ENCODE peak calls at places on chromosomes 16 and 17, in six cellular contexts. Y is neural progenitor cell, H is GM23248, M is PC-9, E is PC-3, S is MM.1S. D is an unnamed sample. For H3F3A, the result is how much of the 10 kb centered on the place peaks cover.

GRCh38 chr17:13197586-13197985 is 179.8 kb upstream of the ELAC2 start:
- DNase-seq in Y (no peak), H (no peak), M (no peak), E (no peak), S (no peak), D (no peak)

GRCh38 chr17:76135810-76136188 is 5.2 kb downstream of the FOXJ1 start:
- DNase-seq in Y (no peak), H (no peak), M (no peak), E (no peak), S (no peak), D (peak)

GRCh38 chr17:29613371-29613837 is 9.3 kb downstream of the CORO6 start:
- DNase-seq in Y (peak), H (peak), M (no peak), E (no peak), S (peak), D (peak)

GRCh38 chr17:48625502-48626201 is 506 bp downstream of the HOXB9 start:
- DNase-seq in Y (peak), H (peak), M (peak), E (peak), S (peak), D (peak)

GRCh38 chr16:50202926-50203624 is 50.0 kb downstream of the TENT4B start:
- DNase-seq in Y (no peak), H (peak), M (peak), E (peak), S (no peak), D (no peak)

GRCh38 chr17:2054262-2054739 is 602 bp upstream of the HIC1 start:
- DNase-seq in Y (no peak), H (peak), M (peak), E (peak), S (no peak), D (peak)

GRCh38 chr17:49574283-49574892 is 1.3 kb upstream of the NXPH3 start:
- DNase-seq in Y (no peak), H (no peak), M (no peak), E (no peak), S (no peak), D (no peak)

GRCh38 chr17:34398990-34399389 is 36.0 kb upstream of the CCL1 start:
- DNase-seq in Y (no peak), H (no peak), M (no peak), E (no peak), S (peak), D (no peak)

GRCh38 chr17:68955181-68955841 is at the start of gene ABCA8:
- DNase-seq in Y (no peak), H (peak), M (no peak), E (no peak), S (no peak), D (no peak)

GRCh38 chr16:57724541-57724940 is 11.0 kb upstream of the KATNB1 start:
- DNase-seq in Y (no peak), H (no peak), M (no peak), E (no peak), S (no peak), D (no peak)

GRCh38 chr16:85276741-85277140 is 164.5 kb upstream of the CIBAR2 start:
- DNase-seq in Y (peak), H (no peak), M (no peak), E (no peak), S (no peak), D (peak)

GRCh38 chr16:25812215-25812614 is 120.5 kb downstream of the HS3ST4 start:
- DNase-seq in Y (no peak), H (no peak), M (no peak), E (no peak), S (no peak), D (no peak)

GRCh38 chr16:75265911-75266701 is 14.7 kb upstream of the BCAR1 start:
- DNase-seq in Y (peak), H (peak), M (peak), E (peak), S (no peak), D (peak)

GRCh38 chr17:14261406-14261805 is 24.7 kb upstream of the CDRT15 start:
- DNase-seq in Y (no peak), H (no peak), M (no peak), E (no peak), S (no peak), D (no peak)

GRCh38 chr17:2406903-2407790 is 6.3 kb upstream of the MNT start:
- DNase-seq in Y (no peak), H (peak), M (peak), E (peak), S (no peak), D (no peak)

GRCh38 chr16:24537474-24538337 is 1.7 kb upstream of the RBBP6 start:
- DNase-seq in Y (no peak), H (peak), M (no peak), E (no peak), S (no peak), D (peak)

GRCh38 chr16:76386784-76387183 is 109.6 kb downstream of the CNTNAP4 start:
- DNase-seq in Y (no peak), H (no peak), M (no peak), E (peak), S (no peak), D (no peak)

GRCh38 chr16:86664518-86665318 is 86.4 kb downstream of the FOXL1 start:
- DNase-seq in Y (no peak), H (peak), M (peak), E (peak), S (no peak), D (no peak)

GRCh38 chr16:50501986-50502615 is 46.1 kb upstream of the NKD1 start:
- DNase-seq in Y (no peak), H (no peak), M (no peak), E (no peak), S (no peak), D (no peak)

GRCh38 chr16:54048994-54049929 is 237.3 kb downstream of the IRX3 start:
- DNase-seq in Y (peak), H (no peak), M (no peak), E (no peak), S (no peak), D (peak)

GRCh38 chr16:78292726-78293380 is 193.4 kb downstream of the WWOX start:
- DNase-seq in Y (no peak), H (no peak), M (no peak), E (no peak), S (no peak), D (no peak)

GRCh38 chr16:88655053-88655732 is 4.3 kb upstream of the CYBA start:
- DNase-seq in Y (no peak), H (no peak), M (no peak), E (no peak), S (no peak), D (no peak)

GRCh38 chr17:7107012-7107754 is 7.4 kb downstream of the ASGR2 start:
- DNase-seq in Y (no peak), H (no peak), M (no peak), E (no peak), S (no peak), D (no peak)

GRCh38 chr17:81004336-81005015 is 12.8 kb downstream of the CHMP6 start:
- DNase-seq in Y (peak), H (peak), M (no peak), E (no peak), S (no peak), D (no peak)
- TF ChIP-seq EZH2 in Y (peak), H (peak), M (no peak), E (no peak), S (no peak), D (no peak)

GRCh38 chr17:64622931-64623654 is 39.0 kb downstream of the SMURF2 start:
- DNase-seq in Y (no peak), H (peak), M (peak), E (peak), S (no peak), D (no peak)
- H3F3A ChIP-seq in Y (under half), H (half or more), M (half or more), E (under half), S (under half), D (under half)

DNA sequence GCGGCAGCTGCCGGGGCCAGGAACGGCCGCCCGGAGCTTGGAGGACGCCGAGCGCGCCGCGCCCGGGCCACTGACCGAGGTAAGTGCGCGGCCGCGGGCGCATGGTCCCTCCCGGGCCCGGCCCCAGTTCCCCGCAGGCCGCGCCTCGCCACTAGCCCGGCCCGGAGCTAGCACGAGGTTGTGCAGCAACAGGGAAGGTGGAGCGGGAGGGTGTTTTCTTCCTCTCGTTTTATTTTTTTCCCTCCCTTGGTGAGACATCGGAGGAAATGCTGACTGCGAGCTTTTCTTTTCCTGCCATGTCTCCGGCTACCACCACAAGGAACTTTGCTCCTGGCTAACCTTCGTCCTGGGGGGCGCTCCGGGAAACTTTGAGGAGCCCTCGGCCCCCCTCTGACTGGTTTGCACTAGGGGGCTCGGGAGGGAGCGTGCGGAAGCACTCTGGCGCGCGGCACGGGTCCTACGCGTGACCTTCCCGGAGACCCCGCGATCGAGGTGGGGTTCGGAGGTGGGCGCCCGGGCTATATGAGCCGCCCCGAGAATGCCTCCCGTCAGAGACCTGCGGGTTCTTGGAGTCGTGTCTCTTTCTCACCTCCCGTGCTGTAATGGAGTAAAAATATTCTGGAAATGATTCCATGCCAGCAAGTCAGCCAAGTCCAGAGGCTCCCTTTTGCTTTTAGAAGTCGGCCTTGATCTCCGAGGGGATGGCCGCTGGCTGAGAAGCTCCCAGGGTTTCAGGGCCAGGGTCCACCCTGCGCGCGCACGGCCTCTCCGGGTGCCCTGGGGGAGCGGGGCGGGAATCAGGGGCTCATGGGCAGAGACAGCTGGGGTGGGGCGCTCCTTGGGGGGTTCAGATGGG is 906 bp downstream of the KCNJ12 start:
- DNase-seq in Y (no peak), H (peak), M (peak), E (peak), S (no peak), D (peak)
- TF ChIP-seq EZH2 in Y (peak), H (peak), M (no peak), E (no peak), S (no peak), D (peak)

GRCh38 chr17:4945944-4946280 is 2.4 kb downstream of the PFN1 start:
- DNase-seq in Y (no peak), H (peak), M (no peak), E (no peak), S (no peak), D (no peak)
- H3F3A ChIP-seq in Y (half or more), H (half or more), M (half or more), E (under half), S (half or more), D (half or more)

GRCh38 chr17:79681101-79681621 is 49.6 kb upstream of the ENPP7 start:
- DNase-seq in Y (no peak), H (no peak), M (no peak), E (no peak), S (no peak), D (no peak)
- TF ChIP-seq EZH2 in Y (no peak), H (no peak), M (no peak), E (no peak), S (no peak), D (no peak)